ENCODE peak calls at places on chromosomes 16 and 17, in four cellular contexts. Q is T-helper 17 cell, E is neuronal stem cell, N is breast epithelium. J is an unnamed sample.

GRCh38 chr17:63840591-63841349 is 1.7 kb downstream of the SMARCD2 start:
- DNase-seq in N (no peak), E (no peak), Q (no peak), J (no peak)

GRCh38 chr16:2458887-2459646 is 842 bp upstream of the TEDC2 start:
- DNase-seq in E (no peak), Q (no peak), N (no peak), J (no peak)

GRCh38 chr16:70444249-70445063 is 5.6 kb upstream of the ST3GAL2 start:
- DNase-seq in N (no peak), Q (no peak), E (no peak), J (no peak)

GRCh38 chr17:46106966-46107644 is 86.1 kb downstream of the KANSL1 start:
- DNase-seq in E (no peak), N (no peak), Q (no peak), J (no peak)

GRCh38 chr17:39863918-39864746 is at the start of gene IKZF3:
- DNase-seq in E (peak), N (peak), Q (peak), J (peak)

GRCh38 chr17:77502626-77503292 is 362.0 kb downstream of the SEC14L1 start:
- DNase-seq in Q (no peak), E (no peak), N (no peak), J (peak)

GRCh38 chr16:50609049-50609832 is 61.0 kb downstream of the NKD1 start:
- DNase-seq in N (no peak), E (no peak), Q (no peak), J (no peak)

GRCh38 chr16:86827521-86827920 is 249.2 kb downstream of the FOXL1 start:
- DNase-seq in N (no peak), Q (no peak), E (no peak), J (no peak)

GRCh38 chr17:82146663-82147654 is 48.9 kb upstream of the FASN start:
- DNase-seq in E (no peak), N (no peak), Q (no peak), J (no peak)

GRCh38 chr17:231966-232807 is 50.7 kb upstream of the DOC2B start:
- DNase-seq in N (no peak), Q (no peak), E (no peak), J (no peak)

GRCh38 chr17:66865151-66865550 is 30.2 kb downstream of the CACNG5 start:
- DNase-seq in Q (no peak), E (no peak), N (no peak), J (no peak)

GRCh38 chr17:3964203-3965122 is at the start of gene ATP2A3:
- DNase-seq in Q (peak), E (no peak), N (no peak), J (no peak)

GRCh38 chr17:73209436-73209835 is 16.6 kb downstream of the COG1 start:
- DNase-seq in N (no peak), E (no peak), Q (no peak), J (no peak)

GRCh38 chr16:22397459-22397858 is 23.0 kb upstream of the CDR2 start:
- DNase-seq in E (no peak), N (peak), Q (no peak), J (no peak)

GRCh38 chr16:12494716-12495115 is 309.0 kb downstream of the CPPED1 start:
- DNase-seq in E (no peak), Q (no peak), N (no peak), J (no peak)

GRCh38 chr17:67829331-67829730 is 4.0 kb downstream of the BPTF start:
- DNase-seq in Q (no peak), E (no peak), N (no peak), J (no peak)

GRCh38 chr17:50691550-50692447 is 15.9 kb downstream of the ANKRD40 start:
- DNase-seq in E (no peak), Q (no peak), N (no peak), J (no peak)

GRCh38 chr16:82750078-82750477 is 123.3 kb downstream of the CDH13 start:
- DNase-seq in E (no peak), N (no peak), Q (no peak), J (no peak)

GRCh38 chr16:71723537-71724319 is 773 bp downstream of the PHLPP2 start:
- DNase-seq in Q (peak), E (peak), N (peak), J (peak)

GRCh38 chr16:4852221-4852872 is 5.1 kb downstream of the UBN1 start:
- DNase-seq in Q (no peak), E (no peak), N (no peak), J (no peak)

GRCh38 chr16:22098538-22099255 is 6.4 kb downstream of the VWA3A start:
- DNase-seq in E (peak), N (no peak), Q (no peak), J (no peak)

GRCh38 chr16:4347010-4347409 is 4.1 kb downstream of the PAM16 start:
- DNase-seq in E (no peak), N (no peak), Q (no peak), J (no peak)

GRCh38 chr17:8632087-8632486 is 1.6 kb upstream of the MYH10 start:
- DNase-seq in E (no peak), Q (no peak), N (no peak), J (no peak)

GRCh38 chr16:86191663-86192062 is 292.7 kb downstream of the IRF8 start:
- DNase-seq in N (no peak), E (no peak), Q (no peak), J (no peak)

GRCh38 chr16:52568495-52568894 is 21.6 kb upstream of the TOX3 start:
- DNase-seq in Q (no peak), N (no peak), E (no peak), J (no peak)

GRCh38 chr17:6072157-6072556 is 2.0 kb downstream of the WSCD1 start:
- DNase-seq in Q (no peak), E (no peak), N (no peak), J (no peak)

GRCh38 chr17:55763856-55764255 is 13.0 kb downstream of the PCTP start:
- DNase-seq in N (no peak), E (no peak), Q (no peak), J (no peak)

GRCh38 chr17:61504697-61505096 is 52.5 kb downstream of the TBX4 start:
- DNase-seq in Q (no peak), E (no peak), N (no peak), J (no peak)

GRCh38 chr16:81625544-81626152 is 153.4 kb upstream of the PLCG2 start:
- DNase-seq in Q (no peak), N (peak), E (no peak), J (no peak)

GRCh38 chr17:11240041-11240801 is 792 bp upstream of the SHISA6 start:
- DNase-seq in E (peak), N (no peak), Q (no peak), J (peak)

GRCh38 chr17:72115789-72116520 is 4.9 kb upstream of the SOX9 start:
- DNase-seq in Q (no peak), E (no peak), N (no peak), J (peak)

GRCh38 chr16:88070989-88071625 is 119.9 kb downstream of the BANP start:
- DNase-seq in Q (no peak), N (no peak), E (no peak), J (peak)

GRCh38 chr16:2535644-2536021 is 2.2 kb upstream of the PDPK1 start:
- DNase-seq in N (no peak), E (no peak), Q (no peak), J (no peak)

GRCh38 chr16:74309789-74310781 is 13.5 kb downstream of the PSMD7 start:
- DNase-seq in Q (no peak), E (peak), N (no peak), J (no peak)

GRCh38 chr16:77307764-77308561 is 108.8 kb downstream of the SYCE1L start:
- DNase-seq in E (no peak), N (no peak), Q (no peak), J (no peak)

J was measured in glutamatergic neuron.